ENCODE peak calls at places on chromosomes 2 and 18, in six cellular contexts. O, Q, B, D, P and I are unnamed samples.

GRCh38 chr2:158716921-158717320 is 78.2 kb upstream of the DAPL1 start:
- DNase-seq in P (no peak), Q (no peak), D (no peak), O (no peak), B (peak; percentile 21), I (no peak)

GRCh38 chr2:27843992-27844391 is 46.2 kb downstream of the RBKS start:
- DNase-seq in O (no peak), P (no peak), Q (no peak), B (no peak), D (no peak), I (no peak)

GRCh38 chr18:45248240-45248903 is 366.9 kb upstream of the SLC14A2 start:
- DNase-seq in B (no peak), P (peak; percentile 85), D (no peak), O (peak; percentile 18), Q (no peak), I (peak; percentile 81)

GRCh38 chr2:169173876-169174275 is 104.5 kb downstream of the DHRS9 start:
- DNase-seq in B (no peak), O (no peak), P (no peak), Q (no peak), D (no peak), I (no peak)

GRCh38 chr18:11729556-11729955 is 40.5 kb downstream of the GNAL start:
- DNase-seq in P (no peak), D (no peak), Q (no peak), O (no peak), B (no peak), I (no peak)

GRCh38 chr2:175964195-175964594 is 37.9 kb downstream of the LNPK start:
- DNase-seq in B (no peak), Q (no peak), D (no peak), P (no peak), O (no peak), I (no peak)

GRCh38 chr2:106306396-106306795 is 112.3 kb upstream of the UXS1 start:
- DNase-seq in O (no peak), D (no peak), Q (no peak), P (no peak), B (no peak), I (no peak)

GRCh38 chr2:208541982-208542464 is 135.4 kb downstream of the PTH2R start:
- DNase-seq in P (no peak), Q (no peak), B (no peak), O (no peak), D (no peak), I (no peak)

GRCh38 chr2:134014196-134014960 is 239.5 kb upstream of the MGAT5 start:
- DNase-seq in B (no peak), P (no peak), D (no peak), O (no peak), Q (no peak), I (no peak)

GRCh38 chr2:228446732-228447131 is 265.2 kb upstream of the SPHKAP start:
- DNase-seq in P (peak; percentile 62), B (no peak), Q (no peak), O (no peak), D (no peak), I (no peak)

GRCh38 chr2:46299365-46300263 is 2.4 kb downstream of the EPAS1 start:
- DNase-seq in D (peak; percentile 79), O (peak; percentile 74), B (peak; percentile 68), P (peak; percentile 91), Q (peak; percentile 87), I (peak; percentile 86)

GRCh38 chr2:147933931-147934330 is 86.6 kb downstream of the ORC4 start:
- DNase-seq in D (no peak), B (no peak), P (no peak), Q (no peak), O (no peak), I (no peak)

GRCh38 chr2:38797953-38798352 is 19.9 kb downstream of the GEMIN6 start:
- DNase-seq in P (no peak), D (no peak), B (no peak), O (no peak), Q (no peak), I (no peak)

GRCh38 chr2:204542967-204543608 is 2.2 kb upstream of the PARD3B start:
- DNase-seq in O (no peak), D (no peak), P (peak; percentile 26), Q (no peak), B (no peak), I (no peak)

DNA sequence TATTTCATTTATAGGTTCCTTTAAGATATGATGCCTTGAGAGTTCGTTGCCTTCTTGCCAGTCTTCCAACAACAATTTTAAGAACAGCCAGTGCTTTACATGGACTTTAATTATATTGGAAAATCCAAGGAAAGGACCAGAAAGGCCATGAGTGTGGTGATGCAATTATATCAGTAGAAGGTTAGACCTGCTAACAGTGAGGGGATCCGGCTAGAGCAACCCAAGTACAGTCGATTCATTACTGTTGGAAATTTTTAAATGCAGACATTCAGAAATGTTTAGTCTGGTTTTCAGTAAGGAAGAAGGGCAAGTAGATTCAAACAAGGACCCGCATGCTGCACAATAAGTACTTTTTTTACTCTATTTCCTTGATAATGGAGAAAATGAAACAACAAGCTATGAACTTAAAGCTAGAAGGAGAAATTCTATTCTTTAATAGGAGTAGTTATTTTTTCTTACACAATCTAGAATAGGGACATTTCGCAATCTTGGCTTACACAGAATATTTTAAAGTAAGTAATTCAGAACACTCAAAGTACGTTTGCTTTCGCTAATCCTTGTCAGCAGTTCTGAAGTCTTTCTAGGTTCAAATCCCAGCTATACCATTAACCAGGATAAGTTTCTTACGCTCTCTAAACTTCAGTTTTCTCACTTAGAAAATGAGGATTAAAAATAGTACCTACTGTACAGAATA is 405.5 kb downstream of the MEIS1 start:
- DNase-seq in P (peak; percentile 83), O (no peak), D (no peak), B (no peak), Q (no peak), I (no peak)
- H3K27ac ChIP-seq in P (peak overlapping the region; percentile 89), O (peak overlapping the region; percentile 81), D (no peak overlapping the region), B (no peak overlapping the region), Q (peak overlapping the region; percentile 65), I (peak overlapping the region; percentile 54)

DNA sequence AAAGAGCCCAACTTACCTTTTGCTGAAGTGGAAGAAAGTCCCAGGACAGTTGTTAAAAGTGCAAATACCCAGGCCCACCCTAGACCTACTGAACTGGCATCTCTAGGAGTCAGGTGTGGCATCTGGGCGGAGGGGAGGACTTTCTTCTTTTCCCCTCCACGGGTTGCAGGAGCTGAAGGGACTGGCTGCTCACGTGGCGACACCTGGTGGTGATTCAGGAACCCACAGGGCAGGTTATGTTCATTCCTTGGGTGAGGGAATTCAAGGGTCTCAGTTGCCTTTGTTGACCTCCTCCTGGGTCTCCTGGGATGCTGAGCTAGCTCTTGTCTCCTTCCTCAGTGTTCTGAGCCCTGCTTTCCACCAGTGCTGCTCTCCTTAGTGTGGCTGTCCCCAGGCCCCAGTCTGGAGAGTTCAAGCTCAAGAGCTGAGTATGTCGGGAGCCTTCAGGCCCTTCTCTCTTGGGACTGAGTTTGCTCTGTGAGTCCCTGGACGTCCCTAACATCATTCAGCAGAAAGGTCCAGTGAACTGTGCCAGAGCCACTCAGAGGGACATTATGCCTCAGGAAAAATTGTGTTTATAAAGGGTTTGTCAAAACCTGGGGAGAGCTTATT is 56.9 kb downstream of the DYSF start:
- DNase-seq in P (peak; percentile 75), D (peak; percentile 93), Q (peak; percentile 82), O (peak; percentile 58), B (peak; percentile 83), I (no peak)
- H3K27ac ChIP-seq in P (no peak overlapping the region), D (no peak overlapping the region), Q (no peak overlapping the region), O (no peak overlapping the region), B (no peak overlapping the region), I (no peak overlapping the region)

DNA sequence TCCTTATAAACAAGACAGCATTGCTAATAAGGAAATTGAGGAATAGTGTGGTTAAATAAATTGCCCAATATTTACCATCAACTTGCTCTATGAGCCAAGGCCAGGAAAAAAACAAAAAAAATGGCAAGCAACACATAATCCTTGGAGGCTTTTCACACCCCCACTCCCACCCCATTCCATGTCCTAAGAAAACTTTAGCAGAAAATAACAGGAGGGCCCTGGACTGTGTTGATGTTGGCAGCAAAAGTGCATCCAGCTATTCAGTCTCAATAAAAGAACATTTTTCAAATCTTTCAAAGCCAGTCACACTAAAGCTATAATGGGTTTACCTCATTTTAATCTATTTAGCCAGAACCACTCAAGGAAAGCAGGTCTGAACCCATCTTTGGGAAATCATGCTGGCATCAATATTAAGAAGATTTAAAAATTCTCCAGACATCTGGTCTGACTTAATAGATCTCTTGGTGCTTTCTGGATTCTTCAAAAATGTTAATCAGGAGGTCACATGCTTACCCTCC is 34.6 kb upstream of the STK17B start:
- DNase-seq in D (no peak), O (no peak), B (no peak), Q (no peak), P (peak; percentile 22), I (no peak)
- H3K27ac ChIP-seq in D (no peak overlapping the region), O (no peak overlapping the region), B (no peak overlapping the region), Q (no peak overlapping the region), P (no peak overlapping the region), I (peak overlapping the region; percentile 13)

DNA sequence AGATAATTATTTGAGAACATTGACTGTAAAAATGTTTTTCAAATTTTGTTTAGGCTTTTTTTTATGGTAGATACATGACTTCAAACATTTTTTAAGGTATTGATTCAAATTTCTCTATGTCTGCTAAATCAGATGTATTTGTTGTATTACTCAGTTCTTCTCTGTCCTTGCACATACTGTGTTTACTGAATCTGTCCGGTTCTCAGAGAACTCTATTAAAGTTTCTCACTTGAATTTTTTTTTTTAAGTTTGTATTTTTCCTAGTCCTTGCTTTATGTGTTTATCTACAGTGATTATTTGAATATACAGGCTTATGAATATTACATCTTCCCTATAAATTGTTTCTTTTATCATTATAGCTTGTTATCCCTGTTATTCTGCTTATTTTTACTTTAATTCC is 5.3 kb downstream of the SEPTIN2 start:
- DNase-seq in B (no peak), P (no peak), O (no peak), D (no peak), Q (no peak), I (no peak)
- H3K27ac ChIP-seq in B (no peak overlapping the region), P (no peak overlapping the region), O (no peak overlapping the region), D (no peak overlapping the region), Q (no peak overlapping the region), I (no peak overlapping the region)

DNA sequence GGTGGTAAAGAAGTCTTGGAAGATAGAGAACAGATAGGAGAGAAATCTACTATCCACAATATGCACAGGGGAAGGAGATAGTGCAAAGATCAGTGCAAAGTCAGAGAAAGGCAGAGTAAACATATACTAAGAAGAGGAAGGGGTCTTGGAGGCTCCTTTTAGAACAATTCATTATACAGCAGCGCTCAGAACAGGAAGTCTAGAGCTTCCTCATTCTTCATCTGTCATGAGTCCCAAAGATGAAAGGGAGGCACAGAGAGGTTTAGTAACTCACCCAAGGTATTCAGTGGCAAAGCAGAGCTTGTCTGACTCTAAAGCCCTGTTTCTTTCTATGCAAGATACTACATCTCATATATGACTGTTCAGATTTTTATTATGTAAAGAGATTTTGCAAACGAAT is 1.4 kb downstream of the SP110 start:
- DNase-seq in P (peak; percentile 2), D (no peak), O (no peak), B (no peak), Q (no peak), I (no peak)
- H3K27ac ChIP-seq in P (no peak overlapping the region), D (no peak overlapping the region), O (peak overlapping the region; percentile 7), B (no peak overlapping the region), Q (peak overlapping the region; percentile 83), I (no peak overlapping the region)

GRCh38 chr2:71500426-71501079 is 47.2 kb downstream of the DYSF start:
- DNase-seq in O (no peak), B (no peak), D (peak; percentile 51), P (no peak), Q (peak; percentile 57), I (no peak)
- H3K27ac ChIP-seq in O (peak overlapping the region; percentile 44), B (no peak overlapping the region), D (no peak overlapping the region), P (no peak overlapping the region), Q (peak overlapping the region; percentile 79), I (peak overlapping the region; percentile 69)